ENCODE peak calls at places on chromosomes 2 and 18, in ten cellular contexts. W is endothelial cell, Y is GM13977, E is GM12878, O is A549, T is astrocyte of the cerebellum, N is upper lobe of right lung, R is BE2C, I is AG04450, Q is transverse colon. L is an unnamed sample.

GRCh38 chr18:7957297-7957696 is 390.2 kb downstream of the PTPRM start:
- DNase-seq in N (no peak), Y (no peak), O (no peak), W (no peak), R (no peak), T (no peak), E (no peak), Q (no peak), I (no peak), L (no peak)

GRCh38 chr2:141824790-141825189 is 306.0 kb downstream of the LRP1B start:
- DNase-seq in R (no peak), O (no peak), N (no peak), T (no peak), Q (no peak), Y (no peak), I (no peak), E (no peak), W (no peak), L (no peak)

GRCh38 chr2:205644018-205644417 is 38.3 kb upstream of the NRP2 start:
- DNase-seq in I (no peak), R (no peak), T (no peak), O (no peak), E (no peak), W (no peak), N (no peak), Y (no peak), Q (no peak), L (no peak)

GRCh38 chr2:224885836-224886547 is 156.3 kb downstream of the DOCK10 start:
- DNase-seq in I (no peak), T (no peak), E (peak), N (no peak), R (no peak), W (no peak), Y (peak), O (no peak), Q (no peak), L (peak)

GRCh38 chr2:190359896-190360376 is 16.5 kb downstream of the INPP1 start:
- DNase-seq in N (no peak), W (no peak), Y (peak), I (peak), T (peak), O (no peak), Q (peak), R (peak), E (no peak), L (no peak)

GRCh38 chr18:32775628-32776027 is 2.8 kb upstream of the KLHL14 start:
- DNase-seq in O (no peak), E (no peak), N (no peak), Q (no peak), W (no peak), R (no peak), Y (no peak), I (no peak), T (no peak), L (no peak)

GRCh38 chr18:62420513-62421209 is 95.6 kb downstream of the TNFRSF11A start:
- DNase-seq in O (peak), Q (peak), I (no peak), T (no peak), R (no peak), N (no peak), Y (peak), W (no peak), E (peak), L (no peak)

GRCh38 chr18:69487488-69488394 is 87.1 kb downstream of the DOK6 start:
- DNase-seq in I (no peak), T (no peak), Y (no peak), R (no peak), Q (no peak), N (no peak), W (no peak), E (no peak), O (no peak), L (no peak)

GRCh38 chr2:240573071-240573515 is 4.8 kb downstream of the RNPEPL1 start:
- DNase-seq in I (no peak), R (no peak), O (no peak), W (no peak), Y (no peak), Q (no peak), E (no peak), N (peak), T (no peak), L (no peak)

GRCh38 chr18:48300463-48300961 is 108.7 kb downstream of the ZBTB7C start:
- DNase-seq in I (no peak), O (no peak), R (no peak), E (no peak), W (no peak), Q (peak), Y (no peak), T (no peak), N (peak), L (no peak)

GRCh38 chr2:36366491-36367120 is 11.0 kb downstream of the CRIM1 start:
- DNase-seq in W (no peak), O (no peak), Q (no peak), N (no peak), R (no peak), E (no peak), Y (no peak), I (no peak), T (no peak), L (no peak)

GRCh38 chr2:222287862-222288479 is 10.8 kb downstream of the PAX3 start:
- DNase-seq in Q (no peak), R (no peak), I (no peak), Y (no peak), O (no peak), E (no peak), T (no peak), W (no peak), N (no peak), L (no peak)

GRCh38 chr2:149040451-149040850 is 2.0 kb downstream of the LYPD6B start:
- DNase-seq in E (no peak), T (no peak), O (peak), N (no peak), W (peak), Y (peak), Q (peak), I (no peak), R (peak), L (no peak)

GRCh38 chr2:96208144-96209010 is at the start of gene STARD7:
- DNase-seq in Q (peak), T (peak), Y (peak), O (peak), E (peak), W (peak), R (peak), I (peak), N (peak), L (peak)
- TF ChIP-seq CTCF in Q (no peak), T (no peak), Y (peak), O (no peak), E (no peak), W (peak), R (no peak), I (no peak), N (peak), L (no peak)

GRCh38 chr18:10965104-10965503 is 184.3 kb downstream of the PIEZO2 start:
- DNase-seq in Q (no peak), N (no peak), T (no peak), Y (no peak), R (no peak), W (no peak), E (no peak), I (no peak), O (no peak), L (no peak)
- TF ChIP-seq CTCF in Q (no peak), N (no peak), T (no peak), Y (no peak), R (no peak), W (no peak), E (no peak), I (no peak), O (no peak), L (peak)

DNA sequence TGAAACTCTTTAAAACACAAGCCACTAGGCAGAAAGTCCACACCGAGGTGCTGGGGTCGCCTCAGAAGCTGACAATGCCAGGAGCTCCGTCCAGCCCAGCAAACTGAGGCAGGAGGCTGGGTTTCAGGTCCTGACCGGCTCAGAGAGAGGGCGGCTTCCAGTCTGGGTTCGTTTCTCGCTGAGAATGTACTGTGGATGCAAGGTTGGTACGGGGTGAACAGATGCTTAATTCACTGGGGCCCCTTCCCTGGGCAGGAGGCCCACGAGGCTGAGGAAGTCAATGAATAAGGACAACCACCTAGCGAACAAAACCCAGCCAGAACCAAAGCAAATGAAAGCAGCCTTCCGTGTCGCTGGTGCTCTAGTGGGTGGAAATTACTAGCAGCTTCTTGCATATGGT is 142.0 kb downstream of the RTP5 start:
- DNase-seq in R (no peak), O (no peak), I (no peak), E (no peak), Q (peak), T (no peak), N (no peak), Y (no peak), W (no peak), L (no peak)
- TF ChIP-seq CTCF in R (no peak), O (no peak), I (no peak), E (no peak), Q (no peak), T (no peak), N (no peak), Y (no peak), W (no peak), L (no peak)

DNA sequence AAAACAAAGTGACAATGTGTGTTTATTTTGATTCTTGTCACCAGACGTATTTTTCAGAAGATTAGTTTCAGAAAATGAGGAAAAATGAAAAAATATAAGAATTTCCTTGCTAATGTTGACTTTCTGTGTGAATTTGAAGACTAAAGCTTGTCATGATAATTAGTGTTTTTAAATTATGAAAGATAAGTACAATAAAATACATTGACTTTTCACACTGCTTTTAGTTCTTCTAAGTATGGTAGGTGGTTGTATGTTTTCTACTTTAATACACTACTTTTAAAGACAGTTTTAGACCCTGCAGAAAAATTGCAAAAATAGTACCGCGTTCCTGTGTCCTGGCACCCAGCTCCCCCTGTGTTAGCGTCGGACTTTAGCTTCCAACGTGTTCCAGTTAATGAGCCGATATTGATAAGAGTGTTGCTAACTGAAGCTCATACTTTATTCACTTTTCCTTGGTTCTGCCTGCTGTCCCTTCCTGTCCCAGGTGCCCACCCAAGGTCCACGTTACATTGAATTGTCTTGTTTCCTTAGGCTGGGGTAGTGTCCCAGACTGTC is 695 bp downstream of the RBFA start:
- DNase-seq in Y (no peak), Q (no peak), R (no peak), E (no peak), O (no peak), N (no peak), I (no peak), W (no peak), T (no peak), L (no peak)
- TF ChIP-seq CTCF in Y (no peak), Q (no peak), R (no peak), E (no peak), O (no peak), N (no peak), I (no peak), W (no peak), T (no peak), L (no peak)

GRCh38 chr18:2083691-2084090 is 487.6 kb downstream of the METTL4 start:
- DNase-seq in T (no peak), W (peak), Q (no peak), R (no peak), Y (no peak), I (no peak), E (no peak), N (no peak), O (no peak), L (no peak)
- TF ChIP-seq CTCF in T (peak), W (no peak), Q (no peak), R (no peak), Y (no peak), I (no peak), E (peak), N (peak), O (no peak), L (no peak)

GRCh38 chr2:173965372-173966025 is at the start of gene SP3:
- DNase-seq in W (peak), Y (peak), I (peak), Q (peak), T (peak), R (peak), O (peak), N (peak), E (peak), L (peak)
- TF ChIP-seq CTCF in W (no peak), Y (no peak), I (no peak), Q (peak), T (no peak), R (no peak), O (no peak), N (no peak), E (no peak), L (no peak)

GRCh38 chr2:219076253-219076652 is 15.5 kb upstream of the IHH start:
- DNase-seq in Q (no peak), R (no peak), I (no peak), Y (no peak), T (no peak), W (no peak), E (no peak), N (no peak), O (no peak), L (no peak)

GRCh38 chr2:219071189-219071816 is 10.6 kb upstream of the IHH start:
- DNase-seq in Q (peak), Y (no peak), I (no peak), T (no peak), N (no peak), E (no peak), R (no peak), O (no peak), W (no peak), L (no peak)

GRCh38 chr2:219072741-219073140 is 12.0 kb upstream of the IHH start:
- DNase-seq in Q (no peak), Y (peak), W (no peak), E (no peak), I (no peak), N (no peak), T (no peak), R (no peak), O (no peak), L (no peak)

GRCh38 chr2:219078126-219078525 is 17.4 kb upstream of the IHH start:
- DNase-seq in Q (no peak), E (no peak), Y (peak), N (no peak), I (no peak), R (no peak), O (no peak), W (no peak), T (no peak), L (no peak)

DNA sequence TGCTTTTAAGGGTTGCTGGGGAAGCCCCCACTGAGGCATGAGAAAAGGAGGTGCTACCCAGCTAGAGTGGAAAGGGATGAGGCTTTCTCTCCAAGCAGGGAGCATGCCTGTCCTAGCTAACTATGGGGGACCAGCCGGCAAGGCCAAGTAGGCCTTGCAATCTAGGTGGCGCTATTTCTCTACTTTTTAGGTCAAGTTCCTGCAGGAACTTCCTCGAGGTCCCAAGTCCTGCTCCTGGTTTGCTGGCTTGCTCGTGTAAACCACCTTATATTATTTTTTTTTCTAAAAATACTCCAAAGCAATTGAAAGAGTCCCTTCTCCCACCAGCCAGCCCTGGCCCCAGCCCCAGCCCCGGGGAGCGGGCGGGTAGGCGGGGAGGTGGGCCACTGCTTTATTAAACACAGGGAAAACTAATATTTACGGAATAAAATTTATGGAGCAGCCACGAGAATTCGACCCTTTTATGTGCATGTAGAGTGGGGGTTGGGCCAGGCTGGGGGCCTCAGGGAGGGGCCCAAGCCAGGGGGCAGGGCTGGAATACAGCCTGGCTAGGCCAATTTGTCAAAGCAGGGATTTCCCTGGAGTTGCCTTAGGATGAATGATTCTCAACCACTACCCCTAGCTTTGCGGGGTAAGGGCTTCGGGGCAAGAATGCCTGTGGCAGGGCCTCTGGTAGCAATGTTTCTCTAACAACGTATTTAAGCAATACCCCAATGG is 12.8 kb upstream of the IHH start:
- DNase-seq in W (peak), R (peak), O (peak), T (peak), Q (peak), Y (peak), E (no peak), N (no peak), I (peak), L (peak)
- TF ChIP-seq CTCF in W (peak), R (peak), O (peak), T (peak), Q (peak), Y (peak), E (peak), N (peak), I (peak), L (peak)

DNA sequence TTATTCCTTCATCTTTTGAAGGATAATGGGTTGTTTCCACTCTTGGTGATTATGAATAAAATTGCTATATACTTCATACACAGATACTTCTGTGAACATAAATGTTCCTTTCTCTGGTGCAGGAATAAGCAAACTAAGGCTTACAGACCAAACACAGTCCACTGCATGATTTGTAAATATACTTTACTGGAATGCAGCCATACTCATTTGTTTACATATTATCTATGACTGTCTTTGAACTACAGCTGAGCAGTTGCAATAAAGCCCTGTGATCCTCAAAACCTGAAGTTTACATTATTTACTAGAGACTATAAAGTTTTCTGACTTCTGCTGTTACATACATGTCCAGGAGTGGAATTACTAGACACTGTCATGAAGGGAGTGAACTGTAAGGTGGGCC is 381.0 kb upstream of the CNTNAP5 start:
- DNase-seq in R (no peak), Q (no peak), I (no peak), T (no peak), Y (no peak), E (no peak), O (no peak), N (no peak), W (no peak), L (no peak)
- TF ChIP-seq CTCF in R (no peak), Q (no peak), I (no peak), T (no peak), Y (no peak), E (no peak), O (no peak), N (no peak), W (no peak), L (no peak)